ENCODE peak calls at places on chromosomes 4 and X, in seven cellular contexts. Y, L, T, Q, J, D and C are unnamed samples.
A peak's percentile ranks its signal among the peaks of the same experiment; 100 is the strongest.

GRCh38 chr4:118124977-118125376 is 90.7 kb downstream of the NDST3 start:
- DNase-seq in Y (no peak), L (no peak), T (no peak), Q (no peak), J (no peak), D (no peak), C (no peak)

GRCh38 chrX:6738518-6739470 is 203.9 kb upstream of the VCX3A start:
- DNase-seq in Y (no peak), L (no peak), T (no peak), Q (no peak), J (no peak), D (peak; percentile 43), C (no peak)

GRCh38 chr4:34939073-34939472 is 1305.2 kb downstream of the ARAP2 start:
- DNase-seq in Y (no peak), L (no peak), T (no peak), Q (no peak), J (no peak), D (no peak), C (no peak)

GRCh38 chr4:95603393-95603792 is 54.6 kb upstream of the UNC5C start:
- DNase-seq in Y (no peak), L (no peak), T (no peak), Q (no peak), J (no peak), D (no peak), C (no peak)

GRCh38 chr4:108135549-108136209 is 33.1 kb downstream of the LEF1 start:
- DNase-seq in Y (no peak), L (no peak), T (no peak), Q (no peak), J (no peak), D (no peak), C (no peak)

GRCh38 chrX:130669233-130669632 is 233.8 kb downstream of the ENOX2 start:
- DNase-seq in Y (no peak), L (no peak), T (no peak), Q (no peak), J (no peak), D (no peak), C (no peak)

GRCh38 chrX:27889878-27890277 is 82.1 kb downstream of the MAGEB10 start:
- DNase-seq in Y (no peak), L (no peak), T (no peak), Q (no peak), J (no peak), D (no peak), C (no peak)

GRCh38 chr4:153528705-153529493 is 62.7 kb downstream of the TMEM131L start:
- DNase-seq in Y (no peak), L (no peak), T (peak; percentile 34), Q (no peak), J (no peak), D (no peak), C (no peak)

GRCh38 chr4:75248770-75249467 is 265.3 kb downstream of the RCHY1 start:
- DNase-seq in Y (no peak), L (no peak), T (no peak), Q (no peak), J (no peak), D (no peak), C (no peak)

GRCh38 chrX:10496345-10496965 is 123.9 kb downstream of the MID1 start:
- DNase-seq in Y (no peak), L (no peak), T (no peak), Q (peak; percentile 46), J (no peak), D (no peak), C (no peak)

GRCh38 chrX:96846841-96847240 is 36.9 kb upstream of the RPA4 start:
- DNase-seq in Y (no peak), L (no peak), T (no peak), Q (no peak), J (no peak), D (no peak), C (no peak)

GRCh38 chr4:157244348-157244747 is 23.8 kb downstream of the GRIA2 start:
- DNase-seq in Y (no peak), L (no peak), T (no peak), Q (no peak), J (no peak), D (no peak), C (no peak)

GRCh38 chr4:8103991-8104390 is 54.6 kb downstream of the ABLIM2 start:
- DNase-seq in Y (no peak), L (no peak), T (no peak), Q (no peak), J (no peak), D (no peak), C (no peak)

GRCh38 chr4:14180983-14181601 is 553.6 kb upstream of the BOD1L1 start:
- DNase-seq in Y (peak; percentile 38), L (no peak), T (no peak), Q (no peak), J (no peak), D (no peak), C (no peak)
- TF ChIP-seq POLR2AphosphoS5 in Y (peak; percentile 67), L (no peak), T (no peak), Q (no peak), J (no peak), D (no peak), C (no peak)

GRCh38 chrX:153941331-153942252 is 2.9 kb downstream of the RENBP start:
- DNase-seq in Y (no peak), L (no peak), T (no peak), Q (no peak), J (no peak), D (no peak), C (no peak)

GRCh38 chrX:153946910-153947769 is 2.7 kb upstream of the RENBP start:
- DNase-seq in Y (peak; percentile 82), L (no peak), T (no peak), Q (peak; percentile 91), J (peak; percentile 93), D (peak; percentile 84), C (peak; percentile 90)

GRCh38 chrX:153945956-153946909 is 1.8 kb upstream of the RENBP start:
- DNase-seq in Y (no peak), L (no peak), T (no peak), Q (no peak), J (no peak), D (no peak), C (no peak)

GRCh38 chrX:153944800-153945150 is 332 bp upstream of the RENBP start:
- DNase-seq in Y (no peak), L (no peak), T (no peak), Q (no peak), J (no peak), D (no peak), C (no peak)

DNA sequence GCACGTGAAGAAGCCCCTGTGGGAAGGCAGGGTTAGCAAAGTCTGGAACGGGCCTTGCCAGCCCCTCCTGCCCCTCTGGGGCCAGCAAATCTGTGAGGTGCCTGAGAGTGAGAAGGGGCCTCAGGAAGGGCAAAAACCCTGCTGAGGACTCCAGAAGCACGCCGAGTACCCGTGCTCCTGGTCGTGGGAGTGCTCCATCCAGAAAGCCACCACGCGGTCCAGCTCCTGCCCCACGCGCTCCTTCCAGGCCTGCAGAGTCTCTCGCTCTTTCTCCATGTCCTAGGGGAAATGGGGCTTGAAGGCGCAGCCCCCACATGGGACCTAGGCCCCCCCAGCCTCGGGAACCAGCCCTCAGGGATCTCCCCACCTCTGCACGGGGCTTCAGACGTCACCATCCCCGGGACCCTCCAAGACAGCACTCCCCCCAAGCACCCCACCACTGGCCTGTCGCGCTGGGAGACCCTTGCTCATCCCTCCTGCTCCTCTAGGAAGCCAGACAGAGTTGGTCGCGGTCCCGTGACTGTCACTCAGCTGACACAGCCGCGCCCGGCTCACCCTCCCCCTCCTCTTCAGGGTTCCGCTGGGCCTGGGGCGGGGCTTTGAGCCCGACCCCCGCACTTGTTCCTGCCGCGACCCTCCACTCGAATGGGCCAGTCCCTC is at the start of gene RENBP:
- DNase-seq in Y (peak; percentile 45), L (no peak), T (no peak), Q (peak; percentile 70), J (peak; percentile 92), D (peak; percentile 61), C (peak; percentile 47)
- H3K27ac ChIP-seq in Y (peak within 1 kb of the TSS; percentile 76), L (peak within 1 kb of the TSS; percentile 45), T (no peak within 1 kb of the TSS), Q (no peak within 1 kb of the TSS), J (peak within 1 kb of the TSS; percentile 82), D (peak within 1 kb of the TSS; percentile 51), C (peak within 1 kb of the TSS; percentile 62)

DNA sequence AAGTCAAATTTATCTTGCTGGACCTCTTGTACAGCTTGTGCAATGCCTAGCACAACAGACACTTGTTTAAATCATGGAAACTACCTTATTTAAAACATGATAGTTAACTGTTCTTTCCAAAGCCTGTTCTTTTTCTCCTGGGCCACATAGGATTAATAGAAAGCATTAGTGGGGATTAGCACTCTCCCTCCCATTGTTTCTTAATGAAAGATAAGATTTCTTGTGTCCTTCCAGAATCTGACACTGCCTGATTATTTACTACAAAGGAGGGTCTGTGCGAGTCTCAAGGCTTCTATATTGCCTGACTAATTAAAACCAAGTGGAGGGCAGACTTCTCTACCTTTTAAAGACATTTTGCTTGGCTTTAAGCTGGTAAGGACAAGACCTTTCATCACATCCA is 8.5 kb upstream of the ELMOD2 start:
- DNase-seq in Y (no peak), L (no peak), T (no peak), Q (no peak), J (no peak), D (no peak), C (no peak)
- TF ChIP-seq POLR2AphosphoS5 in Y (no peak), L (no peak), T (no peak), Q (no peak), J (no peak), D (no peak), C (no peak)

GRCh38 chr4:183984561-183984960 is 79.5 kb downstream of the STOX2 start:
- DNase-seq in Y (no peak), L (no peak), T (no peak), Q (no peak), J (no peak), D (no peak), C (no peak)

GRCh38 chr4:183987987-183988392 is 82.9 kb downstream of the STOX2 start:
- DNase-seq in Y (peak; percentile 68), L (peak; percentile 71), T (no peak), Q (peak; percentile 54), J (no peak), D (peak; percentile 61), C (peak; percentile 72)

GRCh38 chr4:183987529-183987946 is 82.4 kb downstream of the STOX2 start:
- DNase-seq in Y (peak; percentile 74), L (peak; percentile 75), T (no peak), Q (peak; percentile 80), J (no peak), D (peak; percentile 66), C (no peak)

GRCh38 chr4:183988874-183989273 is 83.8 kb downstream of the STOX2 start:
- DNase-seq in Y (no peak), L (no peak), T (no peak), Q (no peak), J (no peak), D (no peak), C (no peak)

DNA sequence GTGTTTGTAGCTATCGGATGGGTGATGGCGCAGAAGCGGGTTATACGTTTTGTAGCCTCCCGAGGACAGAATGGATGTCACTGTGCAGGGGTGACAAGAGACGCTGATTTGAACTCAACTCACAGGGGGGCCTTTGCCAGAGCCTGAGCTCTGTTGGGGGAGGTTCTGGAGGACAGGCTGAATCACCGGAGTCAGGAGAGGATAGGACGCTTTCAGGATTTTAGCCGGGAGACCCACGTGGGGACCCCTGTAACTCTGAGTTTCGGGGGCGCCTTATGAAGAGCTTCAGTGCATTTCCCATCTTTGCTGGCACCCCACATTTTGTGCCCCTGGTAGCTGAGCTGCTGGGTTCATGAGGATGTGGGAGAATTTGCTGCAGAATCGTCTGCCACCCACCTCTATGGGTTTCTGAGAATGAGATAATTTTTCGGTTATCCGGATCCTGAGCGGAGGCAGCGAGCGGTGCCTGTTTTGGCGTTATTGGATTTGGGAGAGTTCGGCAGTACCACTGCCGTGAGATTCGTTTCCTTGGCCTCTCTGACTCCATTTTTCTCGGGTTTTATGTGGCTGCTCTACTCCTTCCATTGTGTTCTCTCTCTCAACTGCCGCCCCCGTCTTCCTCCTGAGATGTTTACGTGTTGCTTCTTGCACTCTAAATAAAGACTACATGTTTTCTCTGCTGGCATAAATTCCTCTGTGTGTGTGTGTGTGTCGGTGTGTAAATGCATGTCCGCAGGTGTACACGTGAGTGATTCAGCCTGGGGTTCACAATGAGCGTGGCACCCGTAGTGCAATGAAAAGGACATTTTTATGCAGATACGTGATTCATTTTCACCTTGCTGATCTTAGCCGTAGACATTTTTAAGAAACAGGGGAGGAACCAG is 81.8 kb downstream of the STOX2 start:
- DNase-seq in Y (no peak), L (no peak), T (no peak), Q (no peak), J (no peak), D (no peak), C (no peak)
- H3K27ac ChIP-seq in Y (peak overlapping the region; percentile 79), L (peak overlapping the region; percentile 87), T (peak overlapping the region; percentile 75), Q (peak overlapping the region; percentile 67), J (no peak overlapping the region), D (peak overlapping the region; percentile 80), C (no peak overlapping the region)